ENCODE peak calls at places on chromosome 18, in seven cellular contexts. F is heart left ventricle, W is fibroblast of pulmonary artery, Z is epithelial cell of esophagus, X is fibroblast of mammary gland, U is gastrocnemius medialis, P is suprapubic skin. E is an unnamed sample.

GRCh38 chr18:76545433-76546281 is 50.6 kb upstream of the ZNF516 start:
- DNase-seq in X (peak), P (no peak), W (no peak), F (no peak), Z (peak), U (no peak), E (no peak)

GRCh38 chr18:62877448-62878221 is 162.3 kb downstream of the PHLPP1 start:
- DNase-seq in Z (no peak), X (peak), F (no peak), W (peak), P (no peak), U (no peak), E (no peak)

GRCh38 chr18:48126240-48126639 is 195.8 kb upstream of the SMAD2 start:
- DNase-seq in U (no peak), F (no peak), W (no peak), X (no peak), P (no peak), Z (no peak), E (peak)

GRCh38 chr18:13545514-13545913 is 180.8 kb downstream of the FAM210A start:
- DNase-seq in X (no peak), Z (no peak), F (no peak), U (no peak), P (no peak), W (no peak), E (no peak)

GRCh38 chr18:14122099-14122498 is 10.1 kb downstream of the ZNF519 start:
- DNase-seq in W (no peak), U (no peak), Z (no peak), X (no peak), F (no peak), P (no peak), E (no peak)

GRCh38 chr18:57466307-57466706 is 31.1 kb downstream of the ONECUT2 start:
- DNase-seq in U (no peak), Z (no peak), F (no peak), P (no peak), X (no peak), W (peak), E (no peak)

GRCh38 chr18:6056171-6056932 is 161.0 kb upstream of the TMEM200C start:
- DNase-seq in F (no peak), Z (no peak), U (no peak), P (no peak), W (peak), X (peak), E (no peak)

GRCh38 chr18:8783335-8783993 is 78.1 kb downstream of the MTCL1 start:
- DNase-seq in U (no peak), X (no peak), P (no peak), F (no peak), W (no peak), Z (no peak), E (no peak)

GRCh38 chr18:8745355-8746014 is 40.1 kb downstream of the MTCL1 start:
- DNase-seq in W (no peak), P (no peak), Z (no peak), F (no peak), U (no peak), X (peak), E (no peak)

GRCh38 chr18:58345875-58346274 is 283.0 kb downstream of the ALPK2 start:
- DNase-seq in U (no peak), X (no peak), W (no peak), P (no peak), Z (no peak), F (no peak), E (no peak)

GRCh38 chr18:36718705-36719328 is 110.0 kb downstream of the TPGS2 start:
- DNase-seq in Z (no peak), F (no peak), U (no peak), W (peak), P (no peak), X (no peak), E (no peak)

GRCh38 chr18:9380101-9380500 is 45.5 kb downstream of the TWSG1 start:
- DNase-seq in F (no peak), W (no peak), X (peak), U (no peak), Z (no peak), P (no peak), E (no peak)

GRCh38 chr18:48137354-48138208 is 207.1 kb upstream of the SMAD2 start:
- DNase-seq in P (no peak), F (no peak), Z (no peak), X (no peak), W (no peak), U (no peak), E (no peak)

GRCh38 chr18:21389283-21389682 is 147.3 kb downstream of the GREB1L start:
- DNase-seq in P (no peak), W (no peak), U (no peak), Z (peak), X (no peak), F (no peak), E (no peak)

GRCh38 chr18:49582579-49582978 is 20.7 kb downstream of the LIPG start:
- DNase-seq in W (peak), P (no peak), U (no peak), Z (peak), X (peak), F (no peak), E (no peak)

GRCh38 chr18:6406075-6406909 is 8.4 kb downstream of the L3MBTL4 start:
- DNase-seq in X (peak), F (no peak), P (no peak), Z (peak), U (no peak), W (peak), E (peak)

GRCh38 chr18:12302391-12303147 is 5.5 kb upstream of the TUBB6 start:
- DNase-seq in W (no peak), U (no peak), F (no peak), X (no peak), Z (no peak), P (peak), E (peak)

GRCh38 chr18:74820160-74820780 is 222.6 kb downstream of the ZNF407 start:
- DNase-seq in P (no peak), F (no peak), W (no peak), Z (no peak), X (no peak), U (no peak), E (no peak)

GRCh38 chr18:55465313-55465712 is 122.7 kb downstream of the TCF4 start:
- DNase-seq in W (no peak), X (no peak), F (no peak), U (no peak), P (no peak), Z (no peak), E (no peak)

GRCh38 chr18:46110406-46110805 is 6.2 kb downstream of the HAUS1 start:
- DNase-seq in F (no peak), Z (no peak), U (no peak), P (no peak), W (no peak), X (no peak), E (no peak)

GRCh38 chr18:13471971-13472628 is 253.5 kb downstream of the LDLRAD4 start:
- DNase-seq in F (no peak), Z (no peak), U (no peak), X (no peak), P (peak), W (no peak), E (no peak)

GRCh38 chr18:48202899-48203260 is 206.3 kb downstream of the ZBTB7C start:
- DNase-seq in W (no peak), Z (no peak), P (no peak), F (no peak), X (no peak), U (no peak), E (no peak)

GRCh38 chr18:6561029-6561861 is 146.5 kb upstream of the L3MBTL4 start:
- DNase-seq in X (peak), Z (no peak), U (peak), P (no peak), W (peak), F (peak), E (no peak)

GRCh38 chr18:3456686-3457069 is 6.7 kb downstream of the TGIF1 start:
- DNase-seq in P (no peak), U (no peak), F (no peak), W (no peak), Z (peak), X (no peak), E (no peak)
- H3K4me3 ChIP-seq in P (no peak), U (no peak), F (no peak), W (no peak), Z (no peak), X (no peak), E (no peak)

GRCh38 chr18:32930695-32931301 is 158.0 kb upstream of the KLHL14 start:
- DNase-seq in U (no peak), X (peak), P (no peak), W (peak), Z (peak), F (no peak), E (no peak)
- TF ChIP-seq CTCF in U (no peak), X (peak), P (no peak), W (peak), Z (peak), F (peak), E (no peak)

GRCh38 chr18:29873211-29873610 is 1169.3 kb downstream of the DSC3 start:
- DNase-seq in F (no peak), X (no peak), W (no peak), P (no peak), U (no peak), Z (no peak), E (no peak)

GRCh38 chr18:29879763-29880162 is 1162.8 kb downstream of the DSC3 start:
- DNase-seq in F (no peak), Z (no peak), X (no peak), W (no peak), U (no peak), P (no peak), E (no peak)

DNA sequence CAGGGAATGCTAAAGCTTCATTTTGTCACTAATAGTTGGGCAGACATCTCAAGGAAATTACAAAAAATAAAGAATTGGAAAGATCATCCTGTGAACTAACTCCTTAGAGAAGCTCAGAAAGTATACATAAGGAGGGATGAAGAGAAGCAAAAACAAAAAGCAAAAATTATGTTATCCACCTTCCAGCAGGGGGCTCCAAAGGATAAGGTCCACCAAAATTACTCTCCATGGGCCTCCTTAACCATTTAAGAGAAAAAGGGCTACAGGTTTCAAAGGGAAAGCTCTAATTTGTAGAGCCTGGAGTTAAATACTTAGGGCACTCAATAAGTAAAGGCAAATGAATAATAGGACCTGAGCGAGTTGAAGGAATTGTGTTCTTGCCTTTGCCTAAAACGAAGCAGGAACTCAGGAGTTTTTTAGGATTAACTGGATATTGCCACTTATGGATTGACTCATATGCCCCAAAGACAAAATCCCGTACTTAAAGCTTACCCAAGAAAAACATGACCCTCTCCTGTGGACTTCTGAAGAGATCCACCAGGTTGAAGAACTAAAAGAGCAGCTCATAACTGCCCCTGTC is 1167.9 kb downstream of the DSC3 start:
- DNase-seq in X (peak), F (no peak), U (no peak), P (no peak), W (peak), Z (peak), E (no peak)
- H3K4me3 ChIP-seq in X (no peak), F (no peak), U (no peak), P (no peak), W (no peak), Z (no peak), E (no peak)

DNA sequence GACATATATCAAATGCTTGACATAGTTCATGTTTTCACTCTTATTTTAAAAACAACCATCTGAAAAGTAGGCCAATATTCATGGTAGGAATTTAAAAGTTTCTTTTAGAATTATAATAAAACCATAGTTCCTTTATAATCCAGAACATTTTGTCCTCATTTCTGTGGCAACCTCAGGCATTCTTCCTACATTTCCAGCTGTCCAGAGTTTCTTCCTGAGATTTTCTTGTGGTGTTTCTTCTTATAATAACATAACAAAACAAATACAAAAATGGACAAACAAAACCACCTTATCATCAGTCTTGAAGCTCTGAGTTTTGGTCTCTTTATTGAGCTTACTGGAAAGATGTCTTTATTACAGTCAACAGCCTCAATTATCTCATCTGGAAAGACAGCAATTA is 2028.6 kb upstream of the CELF4 start:
- DNase-seq in F (no peak), P (no peak), Z (no peak), U (no peak), X (no peak), W (no peak), E (no peak)
- TF ChIP-seq CTCF in F (no peak), P (no peak), Z (no peak), U (no peak), X (no peak), W (no peak), E (no peak)

GRCh38 chr18:68229351-68229750 is 485.6 kb downstream of the TMX3 start:
- DNase-seq in X (no peak), F (no peak), P (no peak), U (no peak), Z (no peak), W (no peak), E (no peak)

GRCh38 chr18:68234115-68234514 is 480.8 kb downstream of the TMX3 start:
- DNase-seq in P (no peak), U (no peak), Z (no peak), W (peak), X (no peak), F (no peak), E (no peak)

GRCh38 chr18:68234676-68235075 is 480.2 kb downstream of the TMX3 start:
- DNase-seq in Z (no peak), P (no peak), X (no peak), U (no peak), F (no peak), W (no peak), E (no peak)

DNA sequence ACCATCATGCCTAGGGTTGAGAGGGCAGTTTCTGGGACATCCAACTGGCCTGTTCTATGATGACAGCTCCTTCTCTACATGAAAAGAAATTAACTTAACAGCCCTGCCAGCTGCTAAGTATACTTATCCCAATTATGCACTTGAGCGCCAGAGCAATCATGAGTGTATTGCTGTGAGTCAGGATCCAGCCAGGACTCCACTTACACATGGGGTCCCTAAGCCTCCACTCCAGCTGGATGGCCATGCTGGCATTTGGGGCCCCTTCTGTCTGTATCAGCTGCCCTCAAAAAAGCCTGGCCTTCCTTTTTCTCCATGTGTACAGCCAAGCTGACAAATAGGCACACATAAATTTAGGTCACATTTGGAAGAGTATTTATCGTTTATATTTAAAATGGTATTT is 481.9 kb downstream of the TMX3 start:
- DNase-seq in Z (no peak), F (no peak), U (no peak), X (no peak), W (no peak), P (no peak), E (no peak)
- H3K4me3 ChIP-seq in Z (no peak), F (no peak), U (no peak), X (no peak), W (no peak), P (no peak), E (no peak)

GRCh38 chr18:44586782-44587524 is 93.7 kb upstream of the SETBP1 start:
- DNase-seq in P (no peak), F (no peak), U (no peak), X (no peak), Z (no peak), W (no peak), E (no peak)
- TF ChIP-seq CTCF in P (no peak), F (no peak), U (no peak), X (no peak), Z (no peak), W (no peak), E (no peak)

GRCh38 chr18:67517224-67517765 is 775 bp upstream of the DSEL start:
- DNase-seq in W (no peak), Z (no peak), F (peak), X (peak), U (no peak), P (no peak), E (peak)

GRCh38 chr18:67516432-67517223 is at the start of gene DSEL:
- DNase-seq in Z (peak), U (peak), F (peak), W (peak), P (peak), X (peak), E (peak)

GRCh38 chr18:67519582-67519981 is 3.1 kb upstream of the DSEL start:
- DNase-seq in U (no peak), P (no peak), Z (peak), W (peak), X (peak), F (no peak), E (no peak)

GRCh38 chr18:67518566-67518965 is 2.0 kb upstream of the DSEL start:
- DNase-seq in W (no peak), Z (no peak), U (no peak), F (no peak), P (no peak), X (peak), E (no peak)

GRCh38 chr18:67520276-67521035 is 3.9 kb upstream of the DSEL start:
- DNase-seq in X (peak), F (no peak), W (peak), P (no peak), Z (no peak), U (no peak), E (peak)
- H3K4me3 ChIP-seq in X (no peak), F (no peak), W (no peak), P (no peak), Z (no peak), U (no peak), E (no peak)

GRCh38 chr18:69484699-69485396 is 84.2 kb downstream of the DOK6 start:
- DNase-seq in X (peak), P (no peak), Z (peak), U (no peak), W (peak), F (no peak), E (no peak)
- TF ChIP-seq CTCF in X (peak), P (no peak), Z (no peak), U (no peak), W (peak), F (peak), E (no peak)

GRCh38 chr18:23802817-23803216 is 113.6 kb downstream of the LAMA3 start:
- DNase-seq in U (no peak), P (no peak), Z (no peak), W (no peak), F (no peak), X (no peak), E (no peak)

GRCh38 chr18:23800902-23801301 is 111.6 kb downstream of the LAMA3 start:
- DNase-seq in F (no peak), W (no peak), Z (no peak), U (no peak), P (no peak), X (no peak), E (no peak)

GRCh38 chr18:23798249-23798648 is 109.0 kb downstream of the LAMA3 start:
- DNase-seq in X (peak), U (no peak), F (no peak), P (no peak), W (no peak), Z (no peak), E (no peak)

GRCh38 chr18:23799540-23799939 is 110.3 kb downstream of the LAMA3 start:
- DNase-seq in Z (no peak), X (no peak), F (no peak), P (no peak), U (no peak), W (no peak), E (no peak)

GRCh38 chr18:23798824-23799223 is 109.6 kb downstream of the LAMA3 start:
- DNase-seq in F (no peak), Z (peak), U (no peak), W (no peak), X (no peak), P (no peak), E (no peak)
- H3K4me3 ChIP-seq in F (no peak), Z (no peak), U (no peak), W (no peak), X (no peak), P (no peak), E (no peak)